ENCODE peak calls at places on chromosomes 6 and 20, in nine cellular contexts. V is GM12865; M is GM23248; P is AG08395; F is activated T-cell treated with anti-CD3 and anti-CD28 coated beads for 1 hour; Z is DMS79; D is stimulated activated CD4-positive, alpha-beta T cell treated with anti-CD3 and anti-CD28 coated beads, Interleukin-15, amount 100 ng/mL, for 24 hours; A is iPS DF 19.7; K is renal cortical epithelial cell. U is an unnamed sample.

GRCh38 chr6:142088858-142089216 is 43.9 kb upstream of the GJE1 start:
- DNase-seq in V (no peak), M (peak; percentile 66), P (peak; percentile 61), F (no peak), Z (no peak), D (no peak), A (peak; percentile 40), K (peak; percentile 70), U (peak; percentile 7)

GRCh38 chr20:41133709-41134361 is 3.5 kb upstream of the PLCG1 start:
- DNase-seq in V (peak; percentile 89), M (no peak), P (no peak), F (no peak), Z (no peak), D (peak; percentile 79), A (no peak), K (no peak), U (peak; percentile 55)

GRCh38 chr6:111503194-111503593 is 20.2 kb upstream of the REV3L start:
- DNase-seq in V (no peak), M (no peak), P (no peak), F (no peak), Z (no peak), D (no peak), A (no peak), K (peak; percentile 42), U (no peak)

GRCh38 chr6:111666812-111667211 is 61.1 kb upstream of the TRAF3IP2 start:
- DNase-seq in V (no peak), M (peak; percentile 32), P (no peak), F (no peak), Z (no peak), D (no peak), A (no peak), K (no peak), U (no peak)

GRCh38 chr6:6650839-6651238 is 62.3 kb downstream of the LY86 start:
- DNase-seq in V (no peak), M (no peak), P (no peak), F (no peak), Z (no peak), D (no peak), A (no peak), K (no peak), U (no peak)

GRCh38 chr6:89412071-89413005 is at the start of gene RRAGD:
- DNase-seq in V (peak; percentile 80), M (peak; percentile 50), P (peak; percentile 40), F (peak; percentile 29), Z (peak; percentile 28), D (peak; percentile 77), A (no peak), K (peak; percentile 19), U (peak; percentile 73)

GRCh38 chr6:104711371-104711770 is 148.3 kb downstream of the HACE1 start:
- DNase-seq in V (no peak), M (peak; percentile 61), P (peak; percentile 34), F (no peak), Z (peak; percentile 58), D (no peak), A (no peak), K (peak; percentile 91), U (no peak)

GRCh38 chr20:62946918-62947317 is 5.6 kb upstream of the SLC17A9 start:
- DNase-seq in V (no peak), M (no peak), P (no peak), F (no peak), Z (no peak), D (no peak), A (no peak), K (no peak), U (no peak)